ENCODE peak calls at places on chromosomes 12 and 14, in nine cellular contexts. Q is stimulated activated CD4-positive, alpha-beta T cell treated with anti-CD3 and anti-CD28 coated beads, Interleukin-1b, Interleukin-23, amount 100 ng/mL, for 48 hours; R is AG08395; D is M059J; T is RCC 7860; P is amygdala; J is GM23338; F is RPMI7951; V is NCI-H524. X is an unnamed sample.

GRCh38 chr14:67757175-67757574 is 55.5 kb downstream of the RDH12 start:
- DNase-seq in P (no peak), Q (no peak), R (no peak), D (no peak), F (no peak), J (no peak), T (no peak), V (no peak), X (no peak)

GRCh38 chr14:90781344-90781761 is 34.9 kb downstream of the TTC7B start:
- DNase-seq in F (peak; percentile 32), R (peak; percentile 28), V (no peak), T (no peak), Q (no peak), D (peak; percentile 74), J (no peak), P (no peak), X (no peak)

GRCh38 chr12:12024958-12025682 is 45.6 kb upstream of the BCL2L14 start:
- DNase-seq in F (no peak), J (no peak), Q (peak; percentile 44), D (no peak), V (no peak), R (no peak), P (no peak), T (no peak), X (no peak)

GRCh38 chr12:71731439-71732356 is 23.0 kb upstream of the RAB21 start:
- DNase-seq in P (no peak), J (peak; percentile 76), F (peak; percentile 51), Q (no peak), V (peak; percentile 2), T (peak; percentile 98), D (peak; percentile 43), R (no peak), X (no peak)

GRCh38 chr14:25909361-25909760 is 688.5 kb downstream of the NOVA1 start:
- DNase-seq in F (no peak), R (no peak), Q (no peak), J (no peak), P (no peak), D (no peak), T (no peak), V (no peak), X (no peak)

GRCh38 chr14:22339277-22339676 is 249.7 kb downstream of the DAD1 start:
- DNase-seq in Q (no peak), F (peak; percentile 79), J (no peak), T (no peak), R (no peak), V (no peak), D (no peak), P (no peak), X (no peak)

GRCh38 chr14:49893309-49894213 is 679 bp downstream of the ARF6 start:
- DNase-seq in T (peak; percentile 13), R (peak; percentile 58), V (peak; percentile 59), F (peak; percentile 56), J (peak; percentile 22), P (no peak), D (peak; percentile 49), Q (peak; percentile 87), X (no peak)

GRCh38 chr14:95727084-95727700 is 13.3 kb upstream of the TCL1A start:
- DNase-seq in Q (no peak), J (no peak), P (no peak), V (no peak), R (no peak), T (no peak), F (no peak), D (no peak), X (no peak)

GRCh38 chr14:66493750-66494149 is 7.6 kb downstream of the CCDC196 start:
- DNase-seq in T (no peak), Q (no peak), V (no peak), R (no peak), F (no peak), P (no peak), J (no peak), D (no peak), X (no peak)

GRCh38 chr14:69317780-69318179 is 57.8 kb downstream of the GALNT16 start:
- DNase-seq in F (no peak), Q (no peak), R (no peak), V (no peak), T (no peak), D (no peak), P (no peak), J (no peak), X (no peak)

GRCh38 chr14:60651936-60652673 is 2.8 kb upstream of the SIX1 start:
- DNase-seq in T (no peak), Q (no peak), P (no peak), D (no peak), F (no peak), J (peak; percentile 71), V (peak; percentile 57), R (no peak), X (no peak)

GRCh38 chr12:7555752-7556151 is 52.2 kb upstream of the CD163 start:
- DNase-seq in Q (no peak), R (peak; percentile 76), F (peak; percentile 68), J (peak; percentile 7), D (peak; percentile 71), P (no peak), T (no peak), V (no peak), X (peak; percentile 21)

GRCh38 chr12:75404231-75404630 is 13.3 kb downstream of the GLIPR1L2 start:
- DNase-seq in R (no peak), T (no peak), D (no peak), F (no peak), Q (no peak), J (no peak), V (no peak), P (no peak), X (no peak)

GRCh38 chr12:100539209-100539608 is 34.3 kb upstream of the GAS2L3 start:
- DNase-seq in F (no peak), V (no peak), T (no peak), J (peak; percentile 78), Q (no peak), P (no peak), D (peak; percentile 32), R (peak; percentile 26), X (peak; percentile 13)

GRCh38 chr12:42560977-42561376 is 28.6 kb downstream of the PRICKLE1 start:
- DNase-seq in J (no peak), F (no peak), R (no peak), T (no peak), Q (no peak), D (peak; percentile 14), P (no peak), V (no peak), X (no peak)

GRCh38 chr14:68663385-68664076 is 129.3 kb downstream of the ZFP36L1 start:
- DNase-seq in Q (peak; percentile 57), P (no peak), R (no peak), D (peak; percentile 34), J (no peak), T (no peak), F (peak; percentile 93), V (no peak), X (no peak)

GRCh38 chr12:54421175-54421872 is 2.3 kb upstream of the ITGA5 start:
- DNase-seq in D (peak; percentile 91), R (no peak), T (no peak), V (no peak), Q (no peak), F (peak; percentile 73), P (no peak), J (no peak), X (no peak)

GRCh38 chr12:1576410-1577240 is 17.8 kb downstream of the FBXL14 start:
- DNase-seq in D (peak; percentile 42), P (no peak), R (peak; percentile 43), T (no peak), V (no peak), Q (no peak), J (peak; percentile 16), F (no peak), X (no peak)

GRCh38 chr12:104177336-104177662 is 38.3 kb upstream of the TXNRD1 start:
- DNase-seq in J (no peak), V (no peak), F (no peak), P (no peak), R (no peak), T (no peak), Q (no peak), D (no peak), X (no peak)

GRCh38 chr12:46660719-46661118 is 165.1 kb downstream of the SLC38A4 start:
- DNase-seq in R (no peak), D (no peak), P (no peak), J (no peak), V (no peak), T (no peak), Q (no peak), F (no peak), X (no peak)

GRCh38 chr12:99442758-99443157 is 204.8 kb upstream of the GARIN6 start:
- DNase-seq in P (no peak), V (no peak), J (no peak), R (no peak), Q (no peak), T (no peak), F (no peak), D (no peak), X (no peak)

GRCh38 chr12:104667139-104667538 is 210.4 kb downstream of the CHST11 start:
- DNase-seq in R (no peak), J (no peak), F (no peak), V (no peak), P (no peak), T (no peak), D (no peak), Q (no peak), X (no peak)

GRCh38 chr12:108112815-108113556 is 16.1 kb upstream of the WSCD2 start:
- DNase-seq in V (no peak), Q (no peak), P (no peak), F (no peak), R (no peak), T (no peak), J (peak; percentile 81), D (no peak), X (no peak)

GRCh38 chr12:82647853-82648252 is 38.9 kb upstream of the TMTC2 start:
- DNase-seq in V (no peak), R (no peak), J (no peak), Q (no peak), T (no peak), D (no peak), F (no peak), P (no peak), X (no peak)

X was measured in RWPE1.